ENCODE peak calls at places on chromosomes 16 and 17, in seven cellular contexts. E is AML-193; G is skeletal muscle cell; N is LoVo; H is GM04503; Q is SK-MEL-5; R is activated gamma-delta T cell treated with anti-CD3 and anti-CD28 coated beads, Interleukin-2, amount 50 U/mL, for 16 hours. T is an unnamed sample.

GRCh38 chr17:7717756-7718350 is 309 bp downstream of the DNAH2 start:
- DNase-seq in E (peak), G (peak), N (no peak), H (no peak), Q (no peak), R (no peak), T (no peak)

GRCh38 chr16:73730496-73731090 is 566.0 kb upstream of the PSMD7 start:
- DNase-seq in E (no peak), G (no peak), N (no peak), H (no peak), Q (peak), R (no peak), T (no peak)

GRCh38 chr16:74049027-74049426 is 247.6 kb upstream of the PSMD7 start:
- DNase-seq in E (no peak), G (no peak), N (no peak), H (no peak), Q (no peak), R (no peak), T (no peak)

GRCh38 chr17:69501591-69502468 is 87.3 kb downstream of the MAP2K6 start:
- DNase-seq in E (no peak), G (no peak), N (peak), H (no peak), Q (no peak), R (no peak), T (no peak)

GRCh38 chr16:70772493-70772892 is 28.5 kb downstream of the VAC14 start:
- DNase-seq in E (no peak), G (no peak), N (no peak), H (no peak), Q (no peak), R (no peak), T (no peak)

GRCh38 chr17:30237296-30238002 is 2.0 kb upstream of the SLC6A4 start:
- DNase-seq in E (no peak), G (no peak), N (no peak), H (no peak), Q (no peak), R (no peak), T (no peak)

GRCh38 chr16:28873543-28874201 is 4.6 kb upstream of the ATP2A1 start:
- DNase-seq in E (peak), G (no peak), N (no peak), H (no peak), Q (peak), R (peak), T (peak)

GRCh38 chr16:12674096-12674495 is 129.6 kb downstream of the CPPED1 start:
- DNase-seq in E (no peak), G (peak), N (no peak), H (peak), Q (no peak), R (no peak), T (no peak)

GRCh38 chr16:87052506-87052905 is 264.7 kb downstream of the C16orf95 start:
- DNase-seq in E (no peak), G (no peak), N (no peak), H (no peak), Q (no peak), R (no peak), T (no peak)

GRCh38 chr16:81697321-81697885 is 81.7 kb upstream of the PLCG2 start:
- DNase-seq in E (peak), G (no peak), N (no peak), H (no peak), Q (peak), R (peak), T (peak)

GRCh38 chr16:88750854-88751253 is 34.2 kb downstream of the PIEZO1 start:
- DNase-seq in E (no peak), G (no peak), N (no peak), H (no peak), Q (no peak), R (no peak), T (no peak)

GRCh38 chr17:18025596-18026407 is 13.2 kb downstream of the ATPAF2 start:
- DNase-seq in E (no peak), G (no peak), N (no peak), H (peak), Q (peak), R (no peak), T (peak)

GRCh38 chr16:71610936-71611871 is 14.8 kb upstream of the MARVELD3 start:
- DNase-seq in E (peak), G (peak), N (peak), H (no peak), Q (peak), R (peak), T (peak)

GRCh38 chr16:21167360-21167759 is 8.9 kb downstream of the LDAF1 start:
- DNase-seq in E (no peak), G (peak), N (peak), H (peak), Q (no peak), R (no peak), T (no peak)

GRCh38 chr16:3825103-3825502 is 55.4 kb downstream of the CREBBP start:
- DNase-seq in E (no peak), G (no peak), N (peak), H (peak), Q (no peak), R (no peak), T (no peak)

GRCh38 chr17:48577946-48578615 is at the start of gene HOXB4:
- DNase-seq in E (no peak), G (no peak), N (no peak), H (no peak), Q (no peak), R (peak), T (no peak)

GRCh38 chr17:35726609-35727460 is 4.6 kb upstream of the RASL10B start:
- DNase-seq in E (no peak), G (peak), N (peak), H (peak), Q (no peak), R (no peak), T (no peak)

GRCh38 chr16:55475919-55476318 is 3.1 kb upstream of the MMP2 start:
- DNase-seq in E (no peak), G (no peak), N (no peak), H (no peak), Q (no peak), R (no peak), T (no peak)

GRCh38 chr16:67942200-67942509 is 1.8 kb downstream of the LCAT start:
- DNase-seq in E (peak), G (no peak), N (peak), H (no peak), Q (peak), R (no peak), T (peak)

GRCh38 chr17:75115545-75115944 is 5.8 kb downstream of the ARMC7 start:
- DNase-seq in E (no peak), G (no peak), N (no peak), H (no peak), Q (no peak), R (no peak), T (no peak)

GRCh38 chr16:24524855-24525652 is 14.3 kb upstream of the RBBP6 start:
- DNase-seq in E (peak), G (no peak), N (no peak), H (no peak), Q (no peak), R (no peak), T (no peak)

GRCh38 chr16:11783319-11784047 is 13.6 kb downstream of the ZC3H7A start:
- DNase-seq in E (no peak), G (no peak), N (no peak), H (no peak), Q (peak), R (peak), T (no peak)

GRCh38 chr17:32020943-32021617 is 13.9 kb downstream of the LRRC37B start:
- DNase-seq in E (no peak), G (no peak), N (no peak), H (no peak), Q (no peak), R (no peak), T (no peak)

GRCh38 chr16:23624092-23624491 is 17.0 kb downstream of the PALB2 start:
- DNase-seq in E (no peak), G (no peak), N (no peak), H (no peak), Q (no peak), R (no peak), T (no peak)

GRCh38 chr17:66580601-66581385 is 254.1 kb upstream of the CACNG5 start:
- DNase-seq in E (no peak), G (no peak), N (peak), H (peak), Q (no peak), R (no peak), T (no peak)

GRCh38 chr16:29232811-29233704 is 173.5 kb downstream of the NPIPB11 start:
- DNase-seq in E (no peak), G (no peak), N (no peak), H (no peak), Q (no peak), R (no peak), T (no peak)

GRCh38 chr17:62008294-62008693 is 56.8 kb downstream of the MED13 start:
- DNase-seq in E (no peak), G (no peak), N (no peak), H (no peak), Q (no peak), R (no peak), T (no peak)

T was measured in activated T-cell treated with anti-CD3 and anti-CD28 coated beads for 48 hours.